ENCODE peak calls at places on chromosomes 2 and 18, in ten cellular contexts. L is astrocyte of the spinal cord; R is T-helper 1 cell; A is NCI-H446 treated with DMSO at 0.1 percent for 48 hours; U is AG08396; E is pancreas; B is effector memory CD8-positive, alpha-beta T cell; D is MCF 10A; H is posterior vena cava; G is activated naive CD4-positive, alpha-beta T cell treated with anti-CD3 and anti-CD28 coated beads, Interleukin-2, amount 50 U/mL, for 16 hours. T is an unnamed sample.

GRCh38 chr18:11951390-11951851 is 29.9 kb upstream of the IMPA2 start:
- DNase-seq in L (no peak), R (no peak), A (no peak), U (no peak), E (no peak), B (no peak), D (no peak), H (no peak), G (no peak), T (no peak)

GRCh38 chr2:88582030-88582429 is 45.2 kb downstream of the EIF2AK3 start:
- DNase-seq in L (no peak), R (no peak), A (no peak), U (no peak), E (no peak), B (no peak), D (no peak), H (no peak), G (no peak), T (no peak)

GRCh38 chr2:85997016-85997970 is 108.4 kb downstream of the POLR1A start:
- DNase-seq in L (peak), R (no peak), A (peak), U (peak), E (no peak), B (no peak), D (no peak), H (no peak), G (no peak), T (no peak)

GRCh38 chr18:75408554-75409506 is 18.7 kb downstream of the SMIM21 start:
- DNase-seq in L (peak), R (no peak), A (no peak), U (peak), E (no peak), B (no peak), D (peak), H (no peak), G (peak), T (no peak)

GRCh38 chr2:39243469-39244123 is at the start of gene CDKL4:
- DNase-seq in L (no peak), R (peak), A (no peak), U (peak), E (peak), B (no peak), D (no peak), H (no peak), G (peak), T (no peak)

GRCh38 chr2:160741815-160742214 is 248.2 kb upstream of the RBMS1 start:
- DNase-seq in L (no peak), R (no peak), A (no peak), U (no peak), E (no peak), B (no peak), D (no peak), H (no peak), G (no peak), T (no peak)

GRCh38 chr2:119156105-119156890 is 2.3 kb downstream of the C1QL2 start:
- DNase-seq in L (no peak), R (no peak), A (no peak), U (no peak), E (no peak), B (no peak), D (no peak), H (no peak), G (no peak), T (no peak)

GRCh38 chr2:15748736-15749323 is 157.2 kb downstream of the DDX1 start:
- DNase-seq in L (no peak), R (no peak), A (no peak), U (no peak), E (no peak), B (no peak), D (peak), H (no peak), G (no peak), T (no peak)

GRCh38 chr2:216804357-216805350 is 55.2 kb downstream of the TNP1 start:
- DNase-seq in L (no peak), R (no peak), A (no peak), U (no peak), E (no peak), B (no peak), D (peak), H (no peak), G (no peak), T (no peak)

GRCh38 chr2:176002684-176003225 is 688 bp upstream of the LNPK start:
- DNase-seq in L (peak), R (no peak), A (no peak), U (peak), E (no peak), B (no peak), D (peak), H (no peak), G (no peak), T (no peak)

GRCh38 chr2:55567298-55567697 is 47.8 kb downstream of the CFAP36 start:
- DNase-seq in L (no peak), R (no peak), A (no peak), U (no peak), E (no peak), B (no peak), D (no peak), H (no peak), G (no peak), T (no peak)

GRCh38 chr2:104774631-104775030 is 79.3 kb upstream of the POU3F3 start:
- DNase-seq in L (peak), R (no peak), A (no peak), U (no peak), E (no peak), B (no peak), D (no peak), H (no peak), G (no peak), T (no peak)

GRCh38 chr18:28063181-28063790 is 113.6 kb downstream of the CDH2 start:
- DNase-seq in L (peak), R (no peak), A (no peak), U (no peak), E (no peak), B (no peak), D (no peak), H (no peak), G (no peak), T (no peak)

GRCh38 chr2:127669056-127669455 is 6.3 kb downstream of the LIMS2 start:
- DNase-seq in L (no peak), R (no peak), A (no peak), U (no peak), E (no peak), B (no peak), D (no peak), H (no peak), G (no peak), T (no peak)

GRCh38 chr2:41872646-41873045 is 175.2 kb upstream of the PKDCC start:
- DNase-seq in L (peak), R (no peak), A (no peak), U (no peak), E (no peak), B (no peak), D (no peak), H (no peak), G (no peak), T (no peak)

GRCh38 chr18:12657048-12657848 is 659 bp downstream of the SPIRE1 start:
- DNase-seq in L (peak), R (peak), A (no peak), U (peak), E (peak), B (peak), D (no peak), H (no peak), G (peak), T (no peak)

GRCh38 chr18:22913861-22914260 is 19.3 kb upstream of the RBBP8 start:
- DNase-seq in L (no peak), R (no peak), A (no peak), U (no peak), E (peak), B (no peak), D (no peak), H (no peak), G (no peak), T (no peak)

GRCh38 chr2:29940706-29941105 is 19.3 kb upstream of the ALK start:
- DNase-seq in L (no peak), R (no peak), A (no peak), U (no peak), E (no peak), B (no peak), D (no peak), H (no peak), G (no peak), T (no peak)

GRCh38 chr2:11534746-11535484 is 1.1 kb downstream of the GREB1 start:
- DNase-seq in L (no peak), R (no peak), A (no peak), U (no peak), E (no peak), B (no peak), D (no peak), H (no peak), G (no peak), T (peak)

GRCh38 chr2:50607746-50608145 is 424.2 kb downstream of the NRXN1 start:
- DNase-seq in L (no peak), R (no peak), A (peak), U (no peak), E (no peak), B (no peak), D (no peak), H (no peak), G (no peak), T (no peak)

GRCh38 chr2:239222346-239223028 is 178.3 kb downstream of the HDAC4 start:
- DNase-seq in L (no peak), R (no peak), A (peak), U (no peak), E (no peak), B (no peak), D (peak), H (no peak), G (no peak), T (no peak)

GRCh38 chr18:34787931-34788532 is 77.9 kb downstream of the DTNA start:
- DNase-seq in L (peak), R (no peak), A (peak), U (peak), E (no peak), B (peak), D (peak), H (no peak), G (peak), T (no peak)

GRCh38 chr2:37367984-37368383 is 23.6 kb downstream of the QPCT start:
- DNase-seq in L (no peak), R (no peak), A (no peak), U (no peak), E (no peak), B (no peak), D (no peak), H (no peak), G (peak), T (no peak)

GRCh38 chr2:36381965-36382364 is 26.4 kb downstream of the CRIM1 start:
- DNase-seq in L (no peak), R (no peak), A (no peak), U (no peak), E (no peak), B (no peak), D (no peak), H (no peak), G (no peak), T (no peak)

GRCh38 chr2:105910497-105911238 is 166.0 kb downstream of the NCK2 start:
- DNase-seq in L (no peak), R (no peak), A (no peak), U (no peak), E (no peak), B (no peak), D (no peak), H (no peak), G (no peak), T (no peak)

GRCh38 chr2:160254363-160254762 is 54.3 kb upstream of the ITGB6 start:
- DNase-seq in L (peak), R (no peak), A (no peak), U (no peak), E (no peak), B (no peak), D (no peak), H (no peak), G (no peak), T (no peak)

GRCh38 chr2:188291142-188291616 is 495 bp upstream of the GULP1 start:
- DNase-seq in L (peak), R (no peak), A (no peak), U (peak), E (no peak), B (no peak), D (no peak), H (no peak), G (no peak), T (no peak)

GRCh38 chr18:6374340-6374739 is 40.4 kb downstream of the L3MBTL4 start:
- DNase-seq in L (no peak), R (no peak), A (no peak), U (no peak), E (no peak), B (no peak), D (no peak), H (no peak), G (no peak), T (no peak)

GRCh38 chr2:28185881-28186280 is 206.8 kb upstream of the FOSL2 start:
- DNase-seq in L (peak), R (no peak), A (no peak), U (no peak), E (no peak), B (no peak), D (peak), H (no peak), G (no peak), T (no peak)

GRCh38 chr2:126657146-126657635 is 1.2 kb downstream of the GYPC start:
- DNase-seq in L (peak), R (peak), A (no peak), U (peak), E (no peak), B (peak), D (peak), H (peak), G (peak), T (no peak)